ENCODE peak calls at places on chromosomes 16 and 17, in four cellular contexts. F is pancreas, J is AG04450, T is esophagus squamous epithelium. X is an unnamed sample.

GRCh38 chr17:31397256-31397939 is 5.9 kb downstream of the RAB11FIP4 start:
- DNase-seq in F (no peak), J (no peak), T (no peak), X (no peak)

GRCh38 chr17:19508327-19508867 is 25.3 kb upstream of the SLC47A1 start:
- DNase-seq in F (peak; percentile 54), J (no peak), T (no peak), X (peak; percentile 52)

GRCh38 chr16:70745536-70746025 is 55.4 kb downstream of the VAC14 start:
- DNase-seq in F (no peak), J (no peak), T (no peak), X (no peak)

GRCh38 chr16:2335286-2335895 is 5.1 kb downstream of the ABCA3 start:
- DNase-seq in F (no peak), J (no peak), T (no peak), X (no peak)

GRCh38 chr16:80058236-80058635 is 457.7 kb upstream of the MAF start:
- DNase-seq in F (peak; percentile 8), J (no peak), T (no peak), X (peak; percentile 22)

GRCh38 chr16:64416232-64417010 is 705.4 kb downstream of the CDH11 start:
- DNase-seq in F (no peak), J (no peak), T (no peak), X (no peak)

GRCh38 chr16:84879569-84880487 is 60.0 kb downstream of the CRISPLD2 start:
- DNase-seq in F (no peak), J (no peak), T (no peak), X (no peak)

GRCh38 chr17:80458016-80458415 is 18.4 kb downstream of the NPTX1 start:
- DNase-seq in F (no peak), J (no peak), T (no peak), X (no peak)

GRCh38 chr16:88925540-88925887 is 51.5 kb downstream of the CBFA2T3 start:
- DNase-seq in F (no peak), J (no peak), T (no peak), X (no peak)

GRCh38 chr17:57975044-57975443 is 13.0 kb downstream of the VEZF1 start:
- DNase-seq in F (no peak), J (no peak), T (no peak), X (no peak)

GRCh38 chr17:48219605-48220004 is 112.0 kb downstream of the SNX11 start:
- DNase-seq in F (no peak), J (no peak), T (no peak), X (no peak)

GRCh38 chr16:11977206-11978041 is 890 bp downstream of the SNX29 start:
- DNase-seq in F (no peak), J (peak; percentile 56), T (no peak), X (peak; percentile 24)

GRCh38 chr16:11973065-11973464 is 3.5 kb upstream of the SNX29 start:
- DNase-seq in F (no peak), J (no peak), T (no peak), X (no peak)

GRCh38 chr16:11980167-11980844 is 3.8 kb downstream of the SNX29 start:
- DNase-seq in F (no peak), J (no peak), T (no peak), X (no peak)

GRCh38 chr16:11976850-11977205 is 294 bp downstream of the SNX29 start:
- DNase-seq in F (no peak), J (no peak), T (no peak), X (no peak)

DNA sequence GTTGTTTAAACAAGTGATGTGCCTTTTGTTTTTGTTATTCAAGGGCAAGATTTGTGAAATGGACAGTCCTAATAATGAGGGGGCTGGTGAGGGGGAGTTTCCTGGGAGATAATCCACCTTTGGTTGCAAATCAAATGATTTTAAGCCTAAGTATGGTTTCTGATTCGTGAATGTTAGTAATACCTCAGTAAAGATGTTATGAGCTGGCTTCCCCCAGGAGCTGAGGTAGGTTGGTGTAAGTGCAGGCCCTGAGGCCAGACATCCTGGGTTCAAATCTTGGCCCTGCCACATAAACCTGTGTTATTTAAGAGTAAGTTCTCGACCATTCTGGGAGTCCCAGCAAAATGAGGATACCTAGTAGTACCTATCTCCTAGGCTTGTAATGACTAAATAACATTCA is 1.5 kb downstream of the SNX29 start:
- DNase-seq in F (no peak), J (no peak), T (no peak), X (no peak)
- H3K27ac ChIP-seq in F (no peak overlapping the region), J (peak overlapping the region; percentile 65), T (peak overlapping the region; percentile 94), X (peak overlapping the region; percentile 85)

DNA sequence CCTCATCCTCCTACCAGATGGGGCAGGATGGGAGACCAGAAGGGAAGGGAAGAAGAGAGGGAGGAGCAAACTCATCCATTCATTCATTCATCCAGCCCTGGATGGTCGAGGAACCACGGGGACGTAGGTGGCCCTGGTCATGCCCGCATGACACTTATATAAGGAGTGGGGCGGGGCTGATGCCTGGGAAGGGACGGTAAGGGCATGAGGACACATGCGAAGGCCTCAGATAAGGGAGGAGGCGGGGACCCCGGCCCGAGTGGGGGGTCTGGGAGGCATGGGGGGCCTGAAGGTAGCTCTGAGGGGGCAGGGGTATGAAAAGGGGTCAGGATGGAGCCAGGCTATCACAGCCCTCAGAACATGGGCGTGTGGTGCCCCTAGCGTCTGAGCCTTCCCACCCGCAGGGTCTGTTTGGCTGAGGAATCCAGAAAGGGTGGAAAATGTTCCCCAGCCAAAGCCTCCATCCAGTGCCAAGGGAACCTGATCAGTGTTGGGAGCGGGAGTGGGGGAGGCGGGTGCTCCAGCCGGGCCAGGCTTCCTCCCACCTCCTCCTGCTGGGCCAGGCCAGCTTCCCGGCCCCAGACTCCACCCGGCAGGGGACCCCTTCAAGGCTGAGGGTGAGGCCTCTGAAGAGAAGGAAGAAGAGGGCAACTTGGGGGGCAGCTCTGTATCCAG is 17.6 kb upstream of the CD79B start:
- DNase-seq in F (no peak), J (no peak), T (no peak), X (no peak)
- TF ChIP-seq CTCF in F (no peak), J (no peak), T (no peak), X (no peak)

GRCh38 chr16:75234856-75235696 is 16.3 kb downstream of the CTRB1 start:
- DNase-seq in F (peak; percentile 45), J (no peak), T (no peak), X (no peak)
- H3K27ac ChIP-seq in F (peak overlapping the region; percentile 64), J (peak overlapping the region; percentile 31), T (no peak overlapping the region), X (no peak overlapping the region)

GRCh38 chr16:8869212-8869987 is 594 bp upstream of the CARHSP1 start:
- DNase-seq in F (no peak), J (no peak), T (no peak), X (no peak)
- TF ChIP-seq CTCF in F (no peak), J (no peak), T (no peak), X (peak; percentile 18)

GRCh38 chr16:10009691-10010090 is 172.5 kb downstream of the GRIN2A start:
- DNase-seq in F (no peak), J (no peak), T (no peak), X (no peak)
- H3K27ac ChIP-seq in F (no peak overlapping the region), J (no peak overlapping the region), T (no peak overlapping the region), X (no peak overlapping the region)

DNA sequence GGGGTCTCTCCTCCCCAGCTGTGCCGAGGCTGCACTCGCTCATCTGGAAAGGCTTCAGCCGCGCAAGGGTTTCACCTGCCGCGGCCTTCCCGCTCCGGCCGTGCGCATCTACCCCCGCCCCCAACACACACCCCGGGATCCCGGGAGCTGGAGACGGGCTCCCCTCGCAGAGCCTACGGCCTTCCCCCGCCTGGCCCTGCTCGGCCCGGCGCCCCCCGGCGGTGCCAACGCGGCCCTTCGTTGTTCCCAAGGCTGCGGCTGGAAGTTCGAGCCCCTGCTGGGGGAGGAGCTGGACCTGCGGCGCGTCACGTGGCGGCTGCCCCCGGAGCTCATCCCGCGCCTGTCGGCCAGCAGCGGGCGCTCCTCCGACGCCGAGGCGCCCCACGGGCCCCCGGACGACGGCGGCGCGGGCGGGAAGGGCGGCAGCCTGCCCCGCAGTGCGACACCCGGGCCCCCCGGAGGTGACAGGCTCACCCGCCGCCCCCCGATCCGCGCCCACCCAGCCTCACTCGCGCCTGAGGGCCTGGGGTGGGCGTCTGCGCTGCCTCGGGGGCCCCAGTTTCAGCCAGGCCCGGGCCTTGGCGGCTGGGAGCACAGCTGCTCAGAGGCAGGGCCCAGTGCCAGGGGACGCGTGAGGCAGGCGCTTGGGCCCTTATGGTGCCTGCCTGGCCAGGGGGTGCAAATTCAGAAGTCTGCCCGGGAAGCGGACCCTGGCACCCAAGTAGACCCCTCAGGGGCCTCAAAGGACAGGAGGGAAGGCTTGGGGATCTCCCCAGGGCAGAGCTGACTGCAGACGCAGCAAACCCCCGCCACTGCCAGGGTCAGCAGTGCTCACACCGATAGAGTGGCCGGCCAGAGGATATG is 11.2 kb downstream of the GALK1 start:
- DNase-seq in F (peak; percentile 70), J (no peak), T (no peak), X (peak; percentile 74)
- TF ChIP-seq CTCF in F (peak; percentile 35), J (peak; percentile 38), T (peak; percentile 25), X (no peak)

GRCh38 chr17:17628388-17629008 is 37.0 kb upstream of the PEMT start:
- DNase-seq in F (no peak), J (no peak), T (no peak), X (peak; percentile 54)
- H3K27ac ChIP-seq in F (no peak overlapping the region), J (no peak overlapping the region), T (no peak overlapping the region), X (no peak overlapping the region)

GRCh38 chr17:82949984-82950383 is 110.2 kb upstream of the ZNF750 start:
- DNase-seq in F (no peak), J (no peak), T (no peak), X (no peak)
- TF ChIP-seq CTCF in F (no peak), J (no peak), T (no peak), X (no peak)

X was measured in transverse colon.